ENCODE peak calls at places on chromosomes 11 and 22, in nine cellular contexts. B is heart left ventricle, V is thyroid gland, M is IMR-90, S is Peyer's patch, U is transverse colon, L is adrenal gland, X is esophagus squamous epithelium, J is right lobe of liver. H is an unnamed sample.

GRCh38 chr11:114280696-114281095 is 15.5 kb upstream of the NNMT start:
- DNase-seq in V (peak; percentile 28), U (no peak), M (peak; percentile 85), S (no peak), J (peak; percentile 83), B (peak; percentile 69), L (no peak), X (no peak), H (peak; percentile 56)

GRCh38 chr11:68142028-68142412 is 20.8 kb upstream of the CHKA start:
- DNase-seq in M (no peak), X (no peak), V (peak; percentile 87), J (peak; percentile 76), S (no peak), U (no peak), B (peak; percentile 67), L (peak; percentile 24), H (peak; percentile 80)

GRCh38 chr22:43131773-43132501 is 11.3 kb downstream of the MCAT start:
- DNase-seq in L (no peak), U (no peak), S (no peak), X (no peak), V (no peak), M (no peak), B (no peak), J (no peak), H (no peak)

GRCh38 chr11:95150977-95151684 is 61.5 kb downstream of the ENDOD1 start:
- DNase-seq in V (peak; percentile 94), U (peak; percentile 95), X (peak; percentile 68), J (peak; percentile 93), M (peak; percentile 78), B (peak; percentile 94), L (peak; percentile 91), S (peak; percentile 94), H (peak; percentile 93)

GRCh38 chr22:42324566-42324965 is 54.1 kb upstream of the TCF20 start:
- DNase-seq in V (no peak), U (no peak), J (no peak), S (no peak), M (no peak), X (no peak), B (no peak), L (no peak), H (no peak)

GRCh38 chr11:67484847-67485311 is 2.1 kb downstream of the AIP start:
- DNase-seq in U (peak; percentile 57), J (peak; percentile 50), M (no peak), B (peak; percentile 62), L (no peak), V (no peak), S (peak; percentile 85), X (no peak), H (no peak)

GRCh38 chr22:37218771-37219411 is 6.6 kb upstream of the SSTR3 start:
- DNase-seq in V (no peak), X (no peak), U (peak; percentile 52), L (no peak), M (no peak), S (peak; percentile 82), J (no peak), B (no peak), H (no peak)

GRCh38 chr22:46421272-46421671 is 85.8 kb downstream of the TRMU start:
- DNase-seq in B (peak; percentile 47), L (no peak), V (no peak), S (peak; percentile 87), J (no peak), U (no peak), X (no peak), M (no peak), H (no peak)

DNA sequence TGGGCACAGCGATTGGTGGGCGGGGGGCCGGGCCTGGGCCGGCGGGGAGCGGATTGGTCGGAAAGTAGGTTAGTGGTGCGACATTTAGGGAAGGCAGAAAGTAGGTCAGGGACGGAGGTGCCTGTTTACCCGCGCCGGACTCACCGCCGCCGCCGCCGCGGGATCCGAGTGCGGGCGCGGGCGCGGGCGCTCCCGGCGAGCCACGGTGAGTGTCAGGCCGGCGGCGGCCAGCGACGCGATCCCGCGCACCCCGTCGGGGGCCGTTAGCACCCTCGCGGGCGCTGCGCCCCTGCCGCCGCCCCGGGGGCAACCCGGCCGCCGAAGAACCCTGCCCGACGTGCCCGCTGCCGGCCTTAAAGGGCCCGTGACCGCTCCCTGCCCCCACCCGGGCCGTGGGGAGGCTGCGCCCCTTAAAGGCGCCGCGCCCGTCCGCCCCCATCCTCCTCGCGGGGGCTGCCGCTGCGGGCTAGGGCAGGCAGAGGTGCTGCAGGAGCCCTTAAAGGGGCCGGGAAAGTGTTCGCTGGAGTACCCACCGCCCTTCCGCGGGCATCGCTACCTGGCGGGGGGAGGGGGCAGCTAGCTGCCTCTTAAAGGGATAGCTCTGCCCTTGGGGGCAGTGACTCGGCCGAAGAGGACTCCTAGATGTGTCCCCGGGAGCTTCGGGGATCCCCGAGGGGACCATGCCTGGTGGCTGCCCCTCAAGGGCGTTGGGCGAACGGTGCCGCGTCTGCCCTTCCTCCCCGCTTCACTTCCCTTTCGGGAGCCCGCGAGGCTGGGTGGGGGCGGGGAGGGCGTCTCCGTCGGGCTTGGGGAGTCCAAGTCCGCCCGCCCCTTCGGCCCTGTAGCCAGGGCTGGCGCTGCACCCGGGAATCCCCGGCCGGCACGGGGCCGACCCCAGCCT is at the start of gene BMAL1:
- DNase-seq in V (peak; percentile 68), B (peak; percentile 87), U (peak; percentile 69), M (no peak), J (peak; percentile 80), L (peak; percentile 43), X (no peak), S (peak; percentile 65), H (peak; percentile 30)
- TF ChIP-seq POLR2A in V (peak; percentile 54), B (peak; percentile 76), U (no peak), M (peak; percentile 51), J (peak; percentile 74), L (peak; percentile 58), X (peak; percentile 60), S (peak; percentile 55), H (peak; percentile 58)

GRCh38 chr11:120667281-120667680 is 155.7 kb downstream of the GRIK4 start:
- DNase-seq in M (no peak), J (no peak), B (no peak), X (no peak), L (no peak), U (no peak), V (no peak), S (no peak), H (no peak)
- TF ChIP-seq CTCF in M (no peak), J (no peak), B (no peak), X (no peak), L (no peak), U (no peak), V (no peak), S (no peak), H (no peak)

DNA sequence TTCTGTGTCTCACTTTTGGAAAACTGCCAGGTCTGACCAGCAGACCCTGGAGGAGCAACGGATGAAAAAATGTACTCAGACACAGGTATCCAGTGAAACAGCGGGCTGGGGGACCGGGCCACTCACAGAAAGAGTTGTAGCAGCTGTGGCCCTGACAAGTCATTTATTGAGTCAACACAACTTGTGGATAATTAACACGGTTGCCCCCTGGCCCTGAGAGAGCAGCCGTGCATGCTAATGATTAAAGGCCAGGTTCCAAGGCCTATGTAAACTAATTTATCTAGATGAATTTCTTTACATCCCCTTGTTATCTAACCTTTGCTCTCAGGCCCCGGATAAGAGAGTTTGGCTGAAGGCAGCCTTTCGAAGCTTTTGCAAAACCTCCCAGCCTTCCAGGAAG is 131.3 kb downstream of the AASDHPPT start:
- DNase-seq in S (no peak), B (no peak), X (no peak), L (no peak), M (no peak), J (no peak), U (no peak), V (peak; percentile 21), H (no peak)
- H3K4me3 ChIP-seq in S (no peak overlapping the region), B (no peak overlapping the region), X (no peak overlapping the region), L (no peak overlapping the region), M (no peak overlapping the region), J (no peak overlapping the region), U (no peak overlapping the region), V (no peak overlapping the region), H (no peak overlapping the region)

DNA sequence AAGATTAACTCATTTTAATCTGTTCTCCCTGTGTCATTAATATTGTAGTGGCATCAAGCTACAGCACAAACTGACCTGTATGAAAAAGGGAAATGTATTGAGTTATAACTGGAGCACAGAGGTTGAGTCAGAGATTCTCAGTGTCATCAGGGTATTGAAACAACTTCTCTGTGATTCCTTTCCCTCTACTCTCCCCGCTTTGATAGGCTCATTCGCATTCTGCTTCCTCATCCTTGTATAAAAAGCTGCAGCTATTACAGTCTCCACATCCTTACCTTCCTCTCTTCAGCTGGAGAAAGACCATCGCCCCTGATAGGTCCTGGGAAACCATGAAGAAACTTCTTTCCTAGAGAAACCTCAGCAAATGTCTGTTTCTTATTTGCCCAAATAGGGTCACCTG is 90.0 kb downstream of the BDNF start:
- DNase-seq in V (no peak), M (no peak), J (no peak), B (no peak), L (no peak), S (no peak), X (no peak), U (no peak), H (no peak)
- TF ChIP-seq POLR2A in V (no peak), M (no peak), J (no peak), B (no peak), L (no peak), S (no peak), X (no peak), U (no peak), H (no peak)

GRCh38 chr11:44702897-44703296 is 23.9 kb upstream of the TSPAN18 start:
- DNase-seq in J (no peak), X (no peak), M (no peak), B (no peak), L (peak; percentile 75), V (no peak), S (no peak), U (no peak), H (no peak)
- TF ChIP-seq CTCF in J (no peak), X (no peak), M (no peak), B (no peak), L (no peak), V (no peak), S (no peak), U (no peak), H (no peak)

DNA sequence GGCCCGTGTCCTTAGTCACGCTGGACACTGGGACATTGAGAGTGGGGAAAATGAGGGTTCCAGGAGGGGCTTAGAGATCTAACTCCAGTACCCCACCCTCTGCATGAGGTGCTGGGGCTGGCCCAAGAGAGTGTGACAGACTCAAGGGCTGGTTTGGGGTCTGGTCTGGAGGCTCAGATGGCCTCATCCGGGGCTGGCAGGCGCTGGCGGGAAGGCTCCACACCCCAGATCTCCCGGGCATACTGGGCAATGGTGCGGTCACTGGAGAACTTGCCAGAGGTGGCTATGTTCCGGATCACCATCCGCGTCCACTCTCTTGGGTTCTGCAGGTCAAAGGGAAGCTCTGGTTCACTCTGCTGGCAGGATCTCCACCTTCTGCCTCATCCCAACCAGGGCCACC is 2.5 kb upstream of the RASGRP2 start:
- DNase-seq in B (no peak), L (no peak), S (no peak), X (no peak), V (peak; percentile 32), U (no peak), J (no peak), M (no peak), H (no peak)
- H3K4me3 ChIP-seq in B (no peak overlapping the region), L (no peak overlapping the region), S (no peak overlapping the region), X (no peak overlapping the region), V (no peak overlapping the region), U (no peak overlapping the region), J (no peak overlapping the region), M (no peak overlapping the region), H (no peak overlapping the region)

H was measured in prostate gland.